ENCODE peak calls at places on chromosomes 5 and 9, in eight cellular contexts. P is mesothelial cell of epicardium; E is astrocyte of the hippocampus; G is NCI-H1092 treated with DMSO at 0.1 percent for 48 hours; F is frontal cortex; T is NCI-H1105 treated with DMSO at 0.1 percent for 48 hours; Y is stimulated activated naive CD4-positive, alpha-beta T cell; R is AG04449. Q is an unnamed sample.

GRCh38 chr5:154478224-154478565 is at the start of gene HAND1:
- DNase-seq in T (peak), R (no peak), Y (no peak), P (peak), F (no peak), G (peak), E (peak), Q (no peak)

GRCh38 chr9:37495571-37495970 is 9.8 kb downstream of the POLR1E start:
- DNase-seq in G (no peak), E (no peak), P (no peak), R (no peak), F (no peak), T (no peak), Y (no peak), Q (no peak)

GRCh38 chr5:76617675-76618074 is 5.5 kb downstream of the F2RL2 start:
- DNase-seq in F (no peak), E (peak), R (peak), Y (no peak), G (no peak), P (no peak), T (no peak), Q (no peak)

GRCh38 chr9:18829858-18830257 is 203.2 kb downstream of the SAXO1 start:
- DNase-seq in P (no peak), G (no peak), F (no peak), T (peak), Y (no peak), R (no peak), E (peak), Q (no peak)

GRCh38 chr9:78115073-78115472 is 83.5 kb upstream of the GNAQ start:
- DNase-seq in P (no peak), R (no peak), E (no peak), F (no peak), Y (no peak), G (no peak), T (no peak), Q (no peak)

GRCh38 chr9:38707885-38708640 is 11.9 kb downstream of the FAM240B start:
- DNase-seq in Y (no peak), T (no peak), G (peak), E (no peak), P (no peak), R (no peak), F (no peak), Q (no peak)

GRCh38 chr5:76701298-76701697 is 14.6 kb upstream of the F2R start:
- DNase-seq in G (no peak), R (no peak), F (no peak), Y (no peak), T (no peak), E (peak), P (no peak), Q (no peak)

GRCh38 chr5:126499742-126500396 is 76.7 kb downstream of the GRAMD2B start:
- DNase-seq in E (no peak), G (no peak), F (no peak), Y (peak), P (no peak), T (no peak), R (no peak), Q (no peak)

GRCh38 chr5:37519304-37519703 is 140.2 kb downstream of the WDR70 start:
- DNase-seq in R (no peak), P (no peak), Y (no peak), E (no peak), F (no peak), T (no peak), G (no peak), Q (no peak)

GRCh38 chr9:105678163-105678562 is 15.9 kb downstream of the TAL2 start:
- DNase-seq in F (no peak), Y (no peak), E (no peak), G (no peak), R (no peak), T (no peak), P (no peak), Q (no peak)

GRCh38 chr5:134100283-134101011 is 14.0 kb upstream of the TCF7 start:
- DNase-seq in G (no peak), E (peak), T (no peak), F (no peak), P (no peak), Y (peak), R (no peak), Q (peak)

GRCh38 chr5:175696139-175696854 is 38.4 kb downstream of the HRH2 start:
- DNase-seq in P (no peak), G (no peak), Y (peak), E (no peak), T (no peak), R (no peak), F (no peak), Q (peak)

GRCh38 chr5:123359866-123360569 is 63.2 kb downstream of the CEP120 start:
- DNase-seq in R (no peak), E (no peak), G (no peak), Y (no peak), P (no peak), T (no peak), F (no peak), Q (no peak)

GRCh38 chr9:113649054-113649453 is 185.5 kb downstream of the RGS3 start:
- DNase-seq in F (peak), R (no peak), E (peak), G (peak), T (peak), Y (no peak), P (no peak), Q (no peak)

GRCh38 chr9:90839183-90839582 is 37.6 kb downstream of the SYK start:
- DNase-seq in T (no peak), F (no peak), E (no peak), G (no peak), P (no peak), R (no peak), Y (no peak), Q (no peak)

GRCh38 chr5:175617447-175617846 is 40.4 kb upstream of the HRH2 start:
- DNase-seq in R (no peak), T (no peak), G (no peak), P (no peak), E (no peak), F (no peak), Y (no peak), Q (no peak)

GRCh38 chr5:76547242-76547890 is 75.8 kb downstream of the F2RL2 start:
- DNase-seq in Y (peak), T (no peak), P (no peak), G (no peak), F (no peak), E (no peak), R (no peak), Q (peak)

GRCh38 chr9:137451976-137452760 is 7.0 kb downstream of the NSMF start:
- DNase-seq in T (no peak), E (no peak), Y (no peak), P (no peak), F (no peak), G (no peak), R (no peak), Q (no peak)

GRCh38 chr5:92372766-92373165 is 989.6 kb upstream of the ARRDC3 start:
- DNase-seq in Y (no peak), F (no peak), E (peak), T (no peak), R (no peak), P (no peak), G (no peak), Q (no peak)

GRCh38 chr9:107547772-107548297 is 58.3 kb upstream of the KLF4 start:
- DNase-seq in P (no peak), R (no peak), F (no peak), Y (no peak), G (no peak), E (no peak), T (no peak), Q (no peak)

Q was measured in T follicular helper cell.